ENCODE peak calls at places on chromosome 4, in six cellular contexts. One of them, this sample, is unnamed.

GRCh38 chr4:109947918-109948317 is 35.2 kb downstream of the EGF start:
- DNase-seq in fibroblast of lung: no peak
- DNase-seq in neural crest cell: no peak
- DNase-seq in Calu3: no peak
- DNase-seq in CD4-positive, alpha-beta T cell: no peak
- DNase-seq in osteocyte: no peak
- DNase-seq in this sample: no peak

GRCh38 chr4:150242820-150243458 is 164.7 kb downstream of the DCLK2 start:
- DNase-seq in fibroblast of lung: peak; percentile 63
- DNase-seq in neural crest cell: peak; percentile 46
- DNase-seq in Calu3: peak; percentile 18
- DNase-seq in CD4-positive, alpha-beta T cell: no peak
- DNase-seq in osteocyte: peak; percentile 76
- DNase-seq in this sample: peak; percentile 49

GRCh38 chr4:1746265-1746691 is 25.0 kb downstream of the TACC3 start:
- DNase-seq in fibroblast of lung: peak; percentile 57
- DNase-seq in neural crest cell: peak; percentile 97
- DNase-seq in Calu3: peak; percentile 91
- DNase-seq in CD4-positive, alpha-beta T cell: peak; percentile 68
- DNase-seq in osteocyte: peak; percentile 95
- DNase-seq in this sample: peak; percentile 64

GRCh38 chr4:15755321-15755750 is 22.8 kb upstream of the CD38 start:
- DNase-seq in fibroblast of lung: peak; percentile 69
- DNase-seq in neural crest cell: no peak
- DNase-seq in Calu3: no peak
- DNase-seq in CD4-positive, alpha-beta T cell: peak; percentile 41
- DNase-seq in osteocyte: no peak
- DNase-seq in this sample: peak; percentile 67

GRCh38 chr4:39814403-39815185 is 116.7 kb downstream of the UBE2K start:
- DNase-seq in fibroblast of lung: peak; percentile 46
- DNase-seq in neural crest cell: no peak
- DNase-seq in Calu3: peak; percentile 4
- DNase-seq in CD4-positive, alpha-beta T cell: no peak
- DNase-seq in osteocyte: no peak
- DNase-seq in this sample: peak; percentile 20

GRCh38 chr4:825969-826330 is at the start of gene CPLX1:
- DNase-seq in fibroblast of lung: no peak
- DNase-seq in neural crest cell: no peak
- DNase-seq in Calu3: peak; percentile 41
- DNase-seq in CD4-positive, alpha-beta T cell: peak; percentile 11
- DNase-seq in osteocyte: no peak
- DNase-seq in this sample: peak; percentile 30

GRCh38 chr4:72568959-72569718 is at the start of gene ADAMTS3:
- DNase-seq in fibroblast of lung: peak; percentile 53
- DNase-seq in neural crest cell: peak; percentile 59
- DNase-seq in Calu3: peak; percentile 12
- DNase-seq in CD4-positive, alpha-beta T cell: no peak
- DNase-seq in osteocyte: no peak
- DNase-seq in this sample: peak; percentile 37

GRCh38 chr4:128775916-128776315 is 33.6 kb upstream of the JADE1 start:
- DNase-seq in fibroblast of lung: no peak
- DNase-seq in neural crest cell: no peak
- DNase-seq in Calu3: no peak
- DNase-seq in CD4-positive, alpha-beta T cell: no peak
- DNase-seq in osteocyte: no peak
- DNase-seq in this sample: no peak

GRCh38 chr4:88891636-88892035 is 165.3 kb downstream of the FAM13A start:
- DNase-seq in fibroblast of lung: peak; percentile 33
- DNase-seq in neural crest cell: no peak
- DNase-seq in Calu3: no peak
- DNase-seq in CD4-positive, alpha-beta T cell: no peak
- DNase-seq in osteocyte: no peak
- DNase-seq in this sample: no peak

GRCh38 chr4:99685234-99685633 is 27.6 kb upstream of the C4orf54 start:
- DNase-seq in fibroblast of lung: no peak
- DNase-seq in neural crest cell: no peak
- DNase-seq in Calu3: no peak
- DNase-seq in CD4-positive, alpha-beta T cell: no peak
- DNase-seq in osteocyte: no peak
- DNase-seq in this sample: no peak

GRCh38 chr4:123597586-123597985 is 201.0 kb downstream of the SPRY1 start:
- DNase-seq in fibroblast of lung: peak; percentile 17
- DNase-seq in neural crest cell: no peak
- DNase-seq in Calu3: no peak
- DNase-seq in CD4-positive, alpha-beta T cell: no peak
- DNase-seq in osteocyte: no peak
- DNase-seq in this sample: peak; percentile 59

GRCh38 chr4:2407991-2408342 is 10.5 kb downstream of the ZFYVE28 start:
- DNase-seq in fibroblast of lung: no peak
- DNase-seq in neural crest cell: no peak
- DNase-seq in Calu3: no peak
- DNase-seq in CD4-positive, alpha-beta T cell: no peak
- DNase-seq in osteocyte: no peak
- DNase-seq in this sample: no peak

GRCh38 chr4:38800956-38801450 is 3.6 kb downstream of the TLR1 start:
- DNase-seq in fibroblast of lung: no peak
- DNase-seq in neural crest cell: no peak
- DNase-seq in Calu3: no peak
- DNase-seq in CD4-positive, alpha-beta T cell: no peak
- DNase-seq in osteocyte: no peak
- DNase-seq in this sample: no peak

GRCh38 chr4:6873792-6874461 is 35.7 kb upstream of the TBC1D14 start:
- DNase-seq in fibroblast of lung: peak; percentile 69
- DNase-seq in neural crest cell: peak; percentile 70
- DNase-seq in Calu3: peak; percentile 64
- DNase-seq in CD4-positive, alpha-beta T cell: peak; percentile 74
- DNase-seq in osteocyte: no peak
- DNase-seq in this sample: peak; percentile 65

GRCh38 chr4:87251104-87251503 is 30.7 kb upstream of the KLHL8 start:
- DNase-seq in fibroblast of lung: no peak
- DNase-seq in neural crest cell: no peak
- DNase-seq in Calu3: no peak
- DNase-seq in CD4-positive, alpha-beta T cell: no peak
- DNase-seq in osteocyte: no peak
- DNase-seq in this sample: no peak

GRCh38 chr4:47031011-47031678 is at the start of gene GABRB1:
- DNase-seq in fibroblast of lung: peak; percentile 70
- DNase-seq in neural crest cell: peak; percentile 62
- DNase-seq in Calu3: peak; percentile 14
- DNase-seq in CD4-positive, alpha-beta T cell: no peak
- DNase-seq in osteocyte: peak; percentile 87
- DNase-seq in this sample: peak; percentile 17

GRCh38 chr4:162347492-162348213 is 183.9 kb upstream of the FSTL5 start:
- DNase-seq in fibroblast of lung: no peak
- DNase-seq in neural crest cell: no peak
- DNase-seq in Calu3: no peak
- DNase-seq in CD4-positive, alpha-beta T cell: no peak
- DNase-seq in osteocyte: no peak
- DNase-seq in this sample: no peak

GRCh38 chr4:108130955-108131354 is 37.8 kb downstream of the LEF1 start:
- DNase-seq in fibroblast of lung: no peak
- DNase-seq in neural crest cell: no peak
- DNase-seq in Calu3: no peak
- DNase-seq in CD4-positive, alpha-beta T cell: no peak
- DNase-seq in osteocyte: no peak
- DNase-seq in this sample: no peak

GRCh38 chr4:85696661-85697060 is 221.7 kb downstream of the ARHGAP24 start:
- DNase-seq in fibroblast of lung: no peak
- DNase-seq in neural crest cell: no peak
- DNase-seq in Calu3: no peak
- DNase-seq in CD4-positive, alpha-beta T cell: no peak
- DNase-seq in osteocyte: no peak
- DNase-seq in this sample: no peak

GRCh38 chr4:86961103-86961502 is 26.3 kb downstream of the AFF1 start:
- DNase-seq in fibroblast of lung: no peak
- DNase-seq in neural crest cell: no peak
- DNase-seq in Calu3: no peak
- DNase-seq in CD4-positive, alpha-beta T cell: no peak
- DNase-seq in osteocyte: no peak
- DNase-seq in this sample: no peak

GRCh38 chr4:89469930-89470375 is 162.4 kb upstream of the GPRIN3 start:
- DNase-seq in fibroblast of lung: peak; percentile 97
- DNase-seq in neural crest cell: no peak
- DNase-seq in Calu3: no peak
- DNase-seq in CD4-positive, alpha-beta T cell: no peak
- DNase-seq in osteocyte: no peak
- DNase-seq in this sample: peak; percentile 84

GRCh38 chr4:91092398-91092955 is 965.3 kb downstream of the CCSER1 start:
- DNase-seq in fibroblast of lung: no peak
- DNase-seq in neural crest cell: no peak
- DNase-seq in Calu3: peak; percentile 23
- DNase-seq in CD4-positive, alpha-beta T cell: no peak
- DNase-seq in osteocyte: no peak
- DNase-seq in this sample: peak; percentile 12

GRCh38 chr4:94534401-94535312 is 82.9 kb downstream of the PDLIM5 start:
- DNase-seq in fibroblast of lung: no peak
- DNase-seq in neural crest cell: no peak
- DNase-seq in Calu3: no peak
- DNase-seq in CD4-positive, alpha-beta T cell: no peak
- DNase-seq in osteocyte: no peak
- DNase-seq in this sample: no peak

GRCh38 chr4:87802858-87803257 is 3.5 kb downstream of the IBSP start:
- DNase-seq in fibroblast of lung: no peak
- DNase-seq in neural crest cell: no peak
- DNase-seq in Calu3: no peak
- DNase-seq in CD4-positive, alpha-beta T cell: no peak
- DNase-seq in osteocyte: no peak
- DNase-seq in this sample: no peak

GRCh38 chr4:94976371-94977011 is 218.7 kb downstream of the BMPR1B start:
- DNase-seq in fibroblast of lung: peak; percentile 59
- DNase-seq in neural crest cell: no peak
- DNase-seq in Calu3: no peak
- DNase-seq in CD4-positive, alpha-beta T cell: no peak
- DNase-seq in osteocyte: no peak
- DNase-seq in this sample: peak; percentile 74

GRCh38 chr4:168188754-168189153 is 96.4 kb downstream of the ANXA10 start:
- DNase-seq in fibroblast of lung: no peak
- DNase-seq in neural crest cell: no peak
- DNase-seq in Calu3: no peak
- DNase-seq in CD4-positive, alpha-beta T cell: no peak
- DNase-seq in osteocyte: no peak
- DNase-seq in this sample: no peak

GRCh38 chr4:168183717-168184571 is 91.6 kb downstream of the ANXA10 start:
- DNase-seq in fibroblast of lung: peak; percentile 69
- DNase-seq in neural crest cell: no peak
- DNase-seq in Calu3: no peak
- DNase-seq in CD4-positive, alpha-beta T cell: no peak
- DNase-seq in osteocyte: no peak
- DNase-seq in this sample: peak; percentile 50
- TF ChIP-seq CTCF in fibroblast of lung: peak; percentile 35
- TF ChIP-seq CTCF in neural crest cell: peak; percentile 79
- TF ChIP-seq CTCF in Calu3: peak; percentile 29
- TF ChIP-seq CTCF in CD4-positive, alpha-beta T cell: peak; percentile 60
- TF ChIP-seq CTCF in osteocyte: peak; percentile 73
- TF ChIP-seq CTCF in this sample: peak; percentile 66

GRCh38 chr4:8267077-8267476 is 2.5 kb upstream of the HTRA3 start:
- DNase-seq in fibroblast of lung: peak; percentile 55
- DNase-seq in neural crest cell: peak; percentile 49
- DNase-seq in Calu3: peak; percentile 74
- DNase-seq in CD4-positive, alpha-beta T cell: no peak
- DNase-seq in osteocyte: no peak
- DNase-seq in this sample: peak; percentile 81
- TF ChIP-seq CTCF in fibroblast of lung: peak; percentile 44
- TF ChIP-seq CTCF in neural crest cell: peak; percentile 68
- TF ChIP-seq CTCF in Calu3: no peak
- TF ChIP-seq CTCF in CD4-positive, alpha-beta T cell: no peak
- TF ChIP-seq CTCF in osteocyte: peak; percentile 29
- TF ChIP-seq CTCF in this sample: peak; percentile 81

GRCh38 chr4:73922766-73923630 is 53.8 kb downstream of the CXCL1 start:
- DNase-seq in fibroblast of lung: peak; percentile 74
- DNase-seq in neural crest cell: no peak
- DNase-seq in Calu3: peak; percentile 41
- DNase-seq in CD4-positive, alpha-beta T cell: no peak
- DNase-seq in osteocyte: no peak
- DNase-seq in this sample: peak; percentile 69
- TF ChIP-seq CTCF in fibroblast of lung: peak; percentile 29
- TF ChIP-seq CTCF in neural crest cell: peak; percentile 31
- TF ChIP-seq CTCF in Calu3: no peak
- TF ChIP-seq CTCF in CD4-positive, alpha-beta T cell: no peak
- TF ChIP-seq CTCF in osteocyte: peak; percentile 73
- TF ChIP-seq CTCF in this sample: peak; percentile 53

GRCh38 chr4:184097815-184098214 is 119.9 kb downstream of the ENPP6 start:
- DNase-seq in fibroblast of lung: no peak
- DNase-seq in neural crest cell: no peak
- DNase-seq in Calu3: no peak
- DNase-seq in CD4-positive, alpha-beta T cell: no peak
- DNase-seq in osteocyte: no peak
- DNase-seq in this sample: no peak

GRCh38 chr4:184096561-184097239 is 121.0 kb downstream of the ENPP6 start:
- DNase-seq in fibroblast of lung: peak; percentile 84
- DNase-seq in neural crest cell: no peak
- DNase-seq in Calu3: no peak
- DNase-seq in CD4-positive, alpha-beta T cell: no peak
- DNase-seq in osteocyte: no peak
- DNase-seq in this sample: no peak

GRCh38 chr4:184099033-184099432 is 118.6 kb downstream of the ENPP6 start:
- DNase-seq in fibroblast of lung: no peak
- DNase-seq in neural crest cell: no peak
- DNase-seq in Calu3: no peak
- DNase-seq in CD4-positive, alpha-beta T cell: no peak
- DNase-seq in osteocyte: no peak
- DNase-seq in this sample: no peak

GRCh38 chr4:184099541-184099966 is 118.1 kb downstream of the ENPP6 start:
- DNase-seq in fibroblast of lung: peak; percentile 81
- DNase-seq in neural crest cell: no peak
- DNase-seq in Calu3: no peak
- DNase-seq in CD4-positive, alpha-beta T cell: no peak
- DNase-seq in osteocyte: no peak
- DNase-seq in this sample: no peak

GRCh38 chr4:184097240-184097619 is 120.4 kb downstream of the ENPP6 start:
- DNase-seq in fibroblast of lung: peak; percentile 50
- DNase-seq in neural crest cell: no peak
- DNase-seq in Calu3: no peak
- DNase-seq in CD4-positive, alpha-beta T cell: peak; percentile 1
- DNase-seq in osteocyte: no peak
- DNase-seq in this sample: no peak
- TF ChIP-seq CTCF in fibroblast of lung: peak; percentile 31
- TF ChIP-seq CTCF in neural crest cell: no peak
- TF ChIP-seq CTCF in Calu3: no peak
- TF ChIP-seq CTCF in CD4-positive, alpha-beta T cell: no peak
- TF ChIP-seq CTCF in osteocyte: no peak
- TF ChIP-seq CTCF in this sample: no peak

GRCh38 chr4:77045490-77045889 is 30.3 kb downstream of the CCNI start:
- DNase-seq in fibroblast of lung: peak; percentile 47
- DNase-seq in neural crest cell: no peak
- DNase-seq in Calu3: no peak
- DNase-seq in CD4-positive, alpha-beta T cell: no peak
- DNase-seq in osteocyte: no peak
- DNase-seq in this sample: no peak
- TF ChIP-seq CTCF in fibroblast of lung: no peak
- TF ChIP-seq CTCF in neural crest cell: peak; percentile 56
- TF ChIP-seq CTCF in Calu3: no peak
- TF ChIP-seq CTCF in CD4-positive, alpha-beta T cell: no peak
- TF ChIP-seq CTCF in osteocyte: peak; percentile 39
- TF ChIP-seq CTCF in this sample: no peak

This sample was measured in MCF 10A.